ENCODE peak calls at places on chromosomes 5 and 9, in seven cellular contexts. P, J, S, F, Q, A and V are unnamed samples.

GRCh38 chr5:88674262-88675158 is 208.5 kb downstream of the MEF2C start:
- DNase-seq in P (no peak), J (no peak), S (no peak), F (peak; percentile 77), Q (peak; percentile 79), A (peak; percentile 66), V (no peak)

GRCh38 chr5:55187370-55187769 is 14.4 kb upstream of the CDC20B start:
- DNase-seq in P (no peak), J (no peak), S (no peak), F (peak; percentile 65), Q (no peak), A (no peak), V (no peak)

GRCh38 chr5:115542076-115542475 is 2.5 kb downstream of the FEM1C start:
- DNase-seq in P (no peak), J (no peak), S (no peak), F (no peak), Q (no peak), A (no peak), V (no peak)

GRCh38 chr5:29122306-29122705 is 2071.2 kb upstream of the CDH6 start:
- DNase-seq in P (no peak), J (no peak), S (no peak), F (peak; percentile 7), Q (no peak), A (no peak), V (no peak)

GRCh38 chr5:170920196-170920595 is 58.4 kb downstream of the RANBP17 start:
- DNase-seq in P (no peak), J (no peak), S (no peak), F (no peak), Q (no peak), A (no peak), V (no peak)

GRCh38 chr5:138950411-138951011 is 75.4 kb upstream of the LRRTM2 start:
- DNase-seq in P (no peak), J (no peak), S (no peak), F (no peak), Q (peak; percentile 56), A (no peak), V (no peak)

GRCh38 chr5:180437336-180437735 is 56.8 kb upstream of the CNOT6 start:
- DNase-seq in P (no peak), J (no peak), S (no peak), F (no peak), Q (no peak), A (no peak), V (no peak)

GRCh38 chr5:78889759-78890158 is 95.4 kb downstream of the ARSB start:
- DNase-seq in P (no peak), J (no peak), S (no peak), F (no peak), Q (no peak), A (no peak), V (no peak)

GRCh38 chr9:125942111-125942510 is 194.9 kb downstream of the PBX3 start:
- DNase-seq in P (no peak), J (no peak), S (no peak), F (no peak), Q (peak; percentile 33), A (no peak), V (no peak)

GRCh38 chr9:88722753-88723152 is 187.8 kb downstream of the NXNL2 start:
- DNase-seq in P (no peak), J (no peak), S (no peak), F (peak; percentile 54), Q (no peak), A (no peak), V (no peak)

GRCh38 chr5:7606840-7607453 is 211.0 kb downstream of the ADCY2 start:
- DNase-seq in P (no peak), J (no peak), S (no peak), F (peak; percentile 85), Q (no peak), A (no peak), V (no peak)

GRCh38 chr5:154157483-154158378 is 32.8 kb upstream of the GALNT10 start:
- DNase-seq in P (no peak), J (no peak), S (peak; percentile 58), F (peak; percentile 76), Q (no peak), A (no peak), V (no peak)

GRCh38 chr9:138099803-138100598 is 222.4 kb downstream of the CACNA1B start:
- DNase-seq in P (no peak), J (no peak), S (no peak), F (no peak), Q (no peak), A (no peak), V (no peak)

GRCh38 chr5:69492391-69493234 is at the start of gene OCLN:
- DNase-seq in P (no peak), J (no peak), S (peak; percentile 67), F (peak; percentile 95), Q (no peak), A (peak; percentile 89), V (no peak)

GRCh38 chr9:78567693-78568092 is 270.8 kb downstream of the PSAT1 start:
- DNase-seq in P (no peak), J (no peak), S (no peak), F (no peak), Q (no peak), A (no peak), V (no peak)

GRCh38 chr5:610011-610743 is 2.0 kb upstream of the CEP72 start:
- DNase-seq in P (no peak), J (no peak), S (no peak), F (no peak), Q (no peak), A (peak; percentile 40), V (no peak)

GRCh38 chr5:82031220-82032119 is 59.6 kb downstream of the ATG10 start:
- DNase-seq in P (no peak), J (no peak), S (peak; percentile 47), F (peak; percentile 69), Q (no peak), A (no peak), V (no peak)

GRCh38 chr9:17837931-17838330 is 259.1 kb downstream of the SH3GL2 start:
- DNase-seq in P (no peak), J (no peak), S (no peak), F (peak; percentile 40), Q (no peak), A (no peak), V (no peak)

GRCh38 chr5:103657301-103657700 is 94.7 kb upstream of the NUDT12 start:
- DNase-seq in P (no peak), J (no peak), S (no peak), F (no peak), Q (no peak), A (no peak), V (no peak)

GRCh38 chr5:1299511-1299850 is 4.6 kb upstream of the TERT start:
- DNase-seq in P (no peak), J (no peak), S (no peak), F (no peak), Q (no peak), A (no peak), V (no peak)

GRCh38 chr5:62418462-62419076 is 6.0 kb downstream of the IPO11 start:
- DNase-seq in P (no peak), J (no peak), S (no peak), F (no peak), Q (no peak), A (no peak), V (no peak)

GRCh38 chr5:62412549-62413329 is at the start of gene IPO11:
- DNase-seq in P (peak; percentile 99), J (peak; percentile 97), S (peak; percentile 98), F (peak; percentile 100), Q (peak; percentile 98), A (peak; percentile 99), V (peak; percentile 89)
- TF ChIP-seq CTCF in P (no peak), J (no peak), S (peak; percentile 10), F (no peak), Q (no peak), A (peak; percentile 11), V (no peak)

DNA sequence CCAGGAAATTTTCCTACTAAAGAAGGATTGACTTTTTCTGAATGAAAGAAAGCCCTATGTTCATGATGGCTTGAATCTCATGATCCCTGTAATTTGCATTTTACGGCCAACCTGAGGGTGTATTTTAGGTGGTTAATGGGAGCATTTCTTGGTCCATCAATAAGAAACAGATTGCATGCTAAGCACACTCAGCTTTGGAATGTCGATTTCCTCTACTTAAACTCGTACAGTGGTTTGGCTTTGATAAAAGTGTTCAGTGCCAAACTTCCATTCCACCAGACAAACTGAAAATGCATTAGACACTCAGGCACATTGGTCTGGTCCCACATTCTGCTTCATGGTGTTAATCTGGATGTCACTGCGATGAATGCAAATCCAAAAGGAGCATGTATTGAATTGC is 77.0 kb downstream of the VCAN start:
- DNase-seq in P (no peak), J (no peak), S (no peak), F (no peak), Q (no peak), A (no peak), V (no peak)
- H3K36me3 ChIP-seq in P (no peaks in the 10 kb centered on the region), J (no peaks in the 10 kb centered on the region), S (no peaks in the 10 kb centered on the region), F (peaks cover 56% of the 10 kb centered on the region), Q (no peaks in the 10 kb centered on the region), A (no peaks in the 10 kb centered on the region), V (no peaks in the 10 kb centered on the region)

GRCh38 chr5:31194458-31194808 is 947 bp downstream of the CDH6 start:
- DNase-seq in P (no peak), J (no peak), S (no peak), F (no peak), Q (no peak), A (no peak), V (no peak)

GRCh38 chr5:31194892-31195291 is 1.4 kb downstream of the CDH6 start:
- DNase-seq in P (no peak), J (no peak), S (no peak), F (no peak), Q (no peak), A (no peak), V (no peak)

GRCh38 chr5:31193591-31194457 is at the start of gene CDH6:
- DNase-seq in P (peak; percentile 4), J (no peak), S (no peak), F (peak; percentile 93), Q (peak; percentile 16), A (peak; percentile 47), V (no peak)

GRCh38 chr5:31197183-31197582 is 3.7 kb downstream of the CDH6 start:
- DNase-seq in P (no peak), J (no peak), S (no peak), F (no peak), Q (no peak), A (no peak), V (no peak)

GRCh38 chr5:31196309-31196708 is 2.8 kb downstream of the CDH6 start:
- DNase-seq in P (no peak), J (no peak), S (no peak), F (peak; percentile 57), Q (no peak), A (no peak), V (no peak)
- TF ChIP-seq CTCF in P (no peak), J (no peak), S (no peak), F (peak; percentile 51), Q (no peak), A (no peak), V (peak; percentile 13)

GRCh38 chr5:111106320-111106948 is 14.3 kb downstream of the WDR36 start:
- DNase-seq in P (no peak), J (no peak), S (no peak), F (no peak), Q (no peak), A (no peak), V (no peak)

GRCh38 chr5:111111956-111112355 is 19.8 kb downstream of the WDR36 start:
- DNase-seq in P (no peak), J (no peak), S (no peak), F (no peak), Q (no peak), A (no peak), V (no peak)

DNA sequence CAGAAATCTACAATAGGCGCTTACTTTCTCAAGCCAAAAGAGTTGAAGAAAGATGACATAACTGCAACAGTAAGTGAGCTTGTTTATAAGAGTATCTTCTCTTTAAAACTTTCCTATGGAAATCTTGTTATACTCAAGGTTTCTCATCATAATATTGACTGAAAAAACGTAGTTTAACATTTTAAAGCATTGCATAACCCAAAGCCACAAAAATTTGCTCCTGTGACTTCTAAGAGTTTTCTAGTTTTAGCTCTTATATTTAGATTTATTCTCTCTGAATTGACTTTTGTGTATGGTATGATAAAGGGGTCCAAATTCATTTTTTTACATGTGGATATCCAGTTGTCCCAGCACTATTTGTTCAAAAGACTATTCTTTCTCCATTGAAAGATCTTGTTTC is 15.2 kb downstream of the WDR36 start:
- DNase-seq in P (no peak), J (no peak), S (no peak), F (no peak), Q (no peak), A (no peak), V (no peak)
- H3K36me3 ChIP-seq in P (no peaks in the 10 kb centered on the region), J (peaks cover 54% of the 10 kb centered on the region), S (peaks cover 7% of the 10 kb centered on the region), F (peaks cover 77% of the 10 kb centered on the region), Q (peaks cover 74% of the 10 kb centered on the region), A (peaks cover 19% of the 10 kb centered on the region), V (peaks cover 41% of the 10 kb centered on the region)